ENCODE peak calls at places on chromosomes 3 and 15, in eight cellular contexts. J is bronchial epithelial cell, E is cardiac fibroblast, G is pancreas, F is tibial nerve, X is epithelial cell of proximal tubule, P is coronary artery, Z is left ventricle myocardium inferior. M is an unnamed sample.
A peak's percentile ranks its signal among the peaks of the same experiment; 100 is the strongest.

GRCh38 chr15:101503296-101503599 is 13.7 kb upstream of the PCSK6 start:
- DNase-seq in J (no peak), E (no peak), G (no peak), F (no peak), X (no peak), P (no peak), Z (no peak), M (no peak)

GRCh38 chr3:191901746-191902145 is 440.8 kb downstream of the PYDC2 start:
- DNase-seq in J (peak; percentile 12), E (no peak), G (no peak), F (no peak), X (peak; percentile 1), P (no peak), Z (no peak), M (no peak)

GRCh38 chr3:123444023-123444422 is 4.9 kb downstream of the ADCY5 start:
- DNase-seq in J (no peak), E (peak; percentile 20), G (no peak), F (no peak), X (no peak), P (no peak), Z (no peak), M (no peak)

GRCh38 chr3:141065841-141066592 is 14.9 kb downstream of the SPSB4 start:
- DNase-seq in J (no peak), E (no peak), G (peak; percentile 59), F (no peak), X (no peak), P (peak; percentile 29), Z (no peak), M (no peak)

GRCh38 chr3:41274944-41275668 is 75.8 kb downstream of the CTNNB1 start:
- DNase-seq in J (peak; percentile 62), E (peak; percentile 61), G (no peak), F (no peak), X (peak; percentile 91), P (no peak), Z (no peak), M (no peak)

GRCh38 chr3:150020527-150020926 is 49.8 kb upstream of the PFN2 start:
- DNase-seq in J (peak; percentile 68), E (no peak), G (no peak), F (no peak), X (no peak), P (no peak), Z (no peak), M (no peak)

GRCh38 chr3:183317886-183318845 is 65.1 kb downstream of the B3GNT5 start:
- DNase-seq in J (peak; percentile 60), E (no peak), G (no peak), F (no peak), X (no peak), P (no peak), Z (no peak), M (no peak)

GRCh38 chr15:43220991-43221403 is at the start of gene EPB42:
- DNase-seq in J (no peak), E (no peak), G (no peak), F (no peak), X (no peak), P (no peak), Z (no peak), M (no peak)

GRCh38 chr15:88658972-88659931 is 20.4 kb downstream of the ISG20 start:
- DNase-seq in J (peak; percentile 78), E (peak; percentile 75), G (no peak), F (no peak), X (no peak), P (peak; percentile 53), Z (no peak), M (peak; percentile 59)

GRCh38 chr3:111595239-111595638 is at the start of gene ZBED2:
- DNase-seq in J (peak; percentile 99), E (no peak), G (no peak), F (no peak), X (no peak), P (no peak), Z (no peak), M (no peak)

GRCh38 chr3:58652624-58653023 is 13.9 kb downstream of the FAM3D start:
- DNase-seq in J (no peak), E (no peak), G (no peak), F (no peak), X (no peak), P (no peak), Z (no peak), M (no peak)

GRCh38 chr3:116005404-116005803 is 382.1 kb downstream of the GAP43 start:
- DNase-seq in J (peak; percentile 97), E (peak; percentile 95), G (no peak), F (no peak), X (peak; percentile 97), P (no peak), Z (peak; percentile 12), M (no peak)

GRCh38 chr3:52328536-52329080 is 12.5 kb downstream of the DNAH1 start:
- DNase-seq in J (no peak), E (no peak), G (no peak), F (no peak), X (no peak), P (no peak), Z (no peak), M (no peak)

GRCh38 chr15:99432271-99433025 is 133.3 kb upstream of the MEF2A start:
- DNase-seq in J (no peak), E (no peak), G (peak; percentile 51), F (no peak), X (no peak), P (no peak), Z (peak; percentile 16), M (peak; percentile 70)

GRCh38 chr15:29774900-29775299 is 47.4 kb downstream of the TJP1 start:
- DNase-seq in J (peak; percentile 87), E (peak; percentile 42), G (no peak), F (no peak), X (peak; percentile 52), P (no peak), Z (no peak), M (no peak)

GRCh38 chr3:139934557-139935070 is 371 bp upstream of the CLSTN2 start:
- DNase-seq in J (peak; percentile 31), E (peak; percentile 4), G (peak; percentile 80), F (no peak), X (peak; percentile 25), P (no peak), Z (peak; percentile 69), M (no peak)
- TF ChIP-seq CTCF in J (peak; percentile 46), E (no peak), G (no peak), F (no peak), X (peak; percentile 82), P (no peak), Z (peak; percentile 53), M (no peak)

DNA sequence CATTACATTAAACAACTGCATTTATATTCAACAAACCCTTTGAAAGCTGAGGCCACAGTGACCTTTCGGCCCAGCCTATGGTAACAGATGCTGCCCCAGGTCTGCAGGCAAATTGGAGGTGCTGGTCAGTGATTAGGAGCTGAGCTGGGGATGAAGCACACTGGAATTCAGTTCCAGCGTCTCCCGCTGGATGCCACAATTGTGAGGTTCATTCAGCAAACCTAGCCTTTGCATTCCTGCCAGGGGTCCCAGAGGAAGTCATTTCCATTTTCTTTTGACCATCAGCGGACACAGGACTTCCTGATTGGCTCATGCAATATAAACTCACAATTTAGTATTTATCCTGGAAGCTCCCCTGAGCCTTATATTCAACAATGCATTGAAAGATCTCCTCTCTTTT is 89.5 kb downstream of the IL20RB start:
- DNase-seq in J (no peak), E (no peak), G (no peak), F (no peak), X (no peak), P (no peak), Z (no peak), M (no peak)
- TF ChIP-seq CTCF in J (no peak), E (no peak), G (no peak), F (no peak), X (no peak), P (no peak), Z (no peak), M (no peak)

GRCh38 chr15:38564557-38565286 is at the start of gene RASGRP1:
- DNase-seq in J (peak; percentile 21), E (peak; percentile 46), G (peak; percentile 90), F (no peak), X (no peak), P (no peak), Z (peak; percentile 51), M (peak; percentile 96)

GRCh38 chr15:38559908-38560307 is 4.7 kb downstream of the RASGRP1 start:
- DNase-seq in J (no peak), E (no peak), G (no peak), F (no peak), X (no peak), P (peak; percentile 49), Z (no peak), M (no peak)

GRCh38 chr15:38563723-38564519 is 693 bp downstream of the RASGRP1 start:
- DNase-seq in J (peak; percentile 15), E (peak; percentile 42), G (peak; percentile 93), F (peak; percentile 18), X (no peak), P (peak; percentile 45), Z (peak; percentile 64), M (peak; percentile 97)

GRCh38 chr15:38560456-38560926 is 4.1 kb downstream of the RASGRP1 start:
- DNase-seq in J (no peak), E (no peak), G (no peak), F (no peak), X (no peak), P (no peak), Z (no peak), M (no peak)

GRCh38 chr15:38562278-38562677 is 2.3 kb downstream of the RASGRP1 start:
- DNase-seq in J (no peak), E (no peak), G (no peak), F (no peak), X (no peak), P (no peak), Z (no peak), M (no peak)
- TF ChIP-seq CTCF in J (no peak), E (no peak), G (no peak), F (no peak), X (no peak), P (no peak), Z (no peak), M (no peak)

GRCh38 chr15:25740438-25741252 is 122.5 kb downstream of the ATP10A start:
- DNase-seq in J (no peak), E (no peak), G (no peak), F (no peak), X (no peak), P (no peak), Z (no peak), M (no peak)

GRCh38 chr15:25741253-25741575 is 121.9 kb downstream of the ATP10A start:
- DNase-seq in J (no peak), E (no peak), G (no peak), F (no peak), X (no peak), P (no peak), Z (no peak), M (no peak)

GRCh38 chr15:25738171-25738792 is 124.8 kb downstream of the ATP10A start:
- DNase-seq in J (peak; percentile 0), E (peak; percentile 8), G (no peak), F (no peak), X (peak; percentile 15), P (no peak), Z (no peak), M (no peak)

GRCh38 chr15:25742008-25742407 is 121.1 kb downstream of the ATP10A start:
- DNase-seq in J (no peak), E (no peak), G (no peak), F (no peak), X (no peak), P (no peak), Z (no peak), M (no peak)

DNA sequence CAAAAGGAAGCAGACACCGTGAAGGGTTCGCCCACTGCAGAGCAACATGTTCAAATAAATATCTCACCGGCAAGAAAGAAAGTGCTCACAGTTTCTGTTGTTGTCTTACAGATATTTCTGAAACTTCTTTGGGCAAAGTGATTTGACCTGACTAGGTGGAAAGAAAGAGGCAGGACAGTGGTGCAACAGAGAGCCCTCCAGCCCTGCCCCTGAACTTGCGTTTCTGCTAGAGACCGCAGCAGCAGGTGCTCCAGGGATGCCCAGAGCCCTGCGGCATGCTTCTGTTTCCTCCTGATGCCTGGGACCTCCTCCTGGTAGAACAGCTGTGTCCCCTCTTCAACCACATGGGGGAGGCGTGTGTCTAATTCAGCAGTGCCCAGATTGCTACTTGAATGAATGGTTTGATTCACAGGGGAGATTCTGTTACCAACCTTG is 123.4 kb downstream of the ATP10A start:
- DNase-seq in J (peak; percentile 2), E (peak; percentile 53), G (no peak), F (no peak), X (no peak), P (no peak), Z (no peak), M (no peak)
- TF ChIP-seq CTCF in J (no peak), E (peak; percentile 41), G (no peak), F (no peak), X (peak; percentile 68), P (peak; percentile 13), Z (peak; percentile 47), M (no peak)